ENCODE peak calls at places on chromosome X, in five cellular contexts. U, B, O, R and A are unnamed samples.
A peak's percentile ranks its signal among the peaks of the same experiment; 100 is the strongest.

GRCh38 chrX:133681897-133682296 is 266.6 kb upstream of the GPC4 start:
- DNase-seq in U (no peak), B (no peak), O (no peak), R (no peak), A (no peak)

GRCh38 chrX:38893441-38893840 is 92.2 kb downstream of the MID1IP1 start:
- DNase-seq in U (no peak), B (no peak), O (no peak), R (no peak), A (no peak)

GRCh38 chrX:49242545-49243066 is 7.3 kb downstream of the CCDC22 start:
- DNase-seq in U (no peak), B (no peak), O (no peak), R (no peak), A (no peak)

GRCh38 chrX:31658360-31658759 is 586.5 kb upstream of the FTHL17 start:
- DNase-seq in U (peak; percentile 1), B (peak; percentile 6), O (no peak), R (no peak), A (no peak)

GRCh38 chrX:40746536-40746935 is 11.2 kb upstream of the MED14 start:
- DNase-seq in U (no peak), B (no peak), O (no peak), R (no peak), A (no peak)

GRCh38 chrX:55109304-55109703 is 20.5 kb downstream of the PAGE2 start:
- DNase-seq in U (no peak), B (no peak), O (no peak), R (no peak), A (no peak)

GRCh38 chrX:38142598-38142997 is 78.1 kb downstream of the SRPX start:
- DNase-seq in U (no peak), B (no peak), O (no peak), R (no peak), A (no peak)

GRCh38 chrX:71099736-71100135 is 4.1 kb downstream of the FOXO4 start:
- DNase-seq in U (no peak), B (no peak), O (no peak), R (peak; percentile 47), A (no peak)

GRCh38 chrX:20254712-20255299 is 11.9 kb downstream of the RPS6KA3 start:
- DNase-seq in U (no peak), B (no peak), O (no peak), R (no peak), A (no peak)

GRCh38 chrX:7314425-7314824 is 166.5 kb upstream of the PUDP start:
- DNase-seq in U (no peak), B (no peak), O (no peak), R (no peak), A (no peak)

GRCh38 chrX:9867753-9868152 is 81.5 kb downstream of the SHROOM2 start:
- DNase-seq in U (no peak), B (no peak), O (no peak), R (no peak), A (no peak)

GRCh38 chrX:10098235-10098819 is 58.4 kb upstream of the CLCN4 start:
- DNase-seq in U (no peak), B (no peak), O (peak; percentile 51), R (no peak), A (no peak)

GRCh38 chrX:72050011-72050410 is 81.7 kb downstream of the RTL5 start:
- DNase-seq in U (no peak), B (no peak), O (no peak), R (no peak), A (no peak)

GRCh38 chrX:118884552-118885138 is 61.0 kb downstream of the ZCCHC12 start:
- DNase-seq in U (peak; percentile 9), B (no peak), O (no peak), R (no peak), A (no peak)

GRCh38 chrX:40446927-40447326 is 133.8 kb upstream of the ATP6AP2 start:
- DNase-seq in U (no peak), B (no peak), O (no peak), R (no peak), A (no peak)

GRCh38 chrX:47247206-47247998 is 14.6 kb downstream of the USP11 start:
- DNase-seq in U (no peak), B (peak; percentile 8), O (no peak), R (no peak), A (no peak)

DNA sequence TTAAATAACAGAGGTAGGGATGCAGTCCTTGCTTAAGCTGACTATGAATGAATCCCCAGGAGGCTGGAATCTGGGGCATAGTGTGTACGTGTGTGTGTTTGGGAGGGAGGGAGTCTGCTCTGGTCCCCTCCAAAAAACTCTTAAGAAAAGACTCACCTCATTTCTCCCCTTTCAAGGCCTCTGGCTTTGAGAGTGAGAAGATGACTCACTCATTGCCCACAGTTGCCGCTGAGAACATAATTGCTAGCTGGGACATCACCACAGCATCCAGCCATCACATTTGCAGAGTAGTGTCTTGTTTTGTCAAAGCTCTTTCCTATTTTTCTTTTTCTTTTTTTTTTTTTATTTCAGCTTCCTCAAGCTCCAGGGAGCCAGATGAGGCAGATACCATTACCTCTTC is 61.7 kb upstream of the LAS1L start:
- DNase-seq in U (no peak), B (no peak), O (peak; percentile 43), R (no peak), A (no peak)
- TF ChIP-seq GABPA in U (no peak), B (no peak), O (no peak), R (no peak), A (no peak)

GRCh38 chrX:85611926-85612325 is 232.5 kb upstream of the POF1B start:
- DNase-seq in U (no peak), B (peak; percentile 2), O (no peak), R (no peak), A (no peak)
- TF ChIP-seq CTCF in U (peak; percentile 30), B (peak; percentile 66), O (peak; percentile 18), R (peak; percentile 17), A (no peak)

GRCh38 chrX:135373357-135373756 is 48.4 kb upstream of the SMIM10L2A start:
- DNase-seq in U (no peak), B (no peak), O (no peak), R (no peak), A (no peak)
- TF ChIP-seq GABPA in U (no peak), B (no peak), O (no peak), R (no peak), A (no peak)

GRCh38 chrX:74383611-74384010 is 37.7 kb upstream of the SLC16A2 start:
- DNase-seq in U (peak; percentile 13), B (peak; percentile 41), O (no peak), R (no peak), A (peak; percentile 28)
- TF ChIP-seq CTCF in U (peak; percentile 69), B (peak; percentile 62), O (peak; percentile 35), R (peak; percentile 65), A (peak; percentile 29)

DNA sequence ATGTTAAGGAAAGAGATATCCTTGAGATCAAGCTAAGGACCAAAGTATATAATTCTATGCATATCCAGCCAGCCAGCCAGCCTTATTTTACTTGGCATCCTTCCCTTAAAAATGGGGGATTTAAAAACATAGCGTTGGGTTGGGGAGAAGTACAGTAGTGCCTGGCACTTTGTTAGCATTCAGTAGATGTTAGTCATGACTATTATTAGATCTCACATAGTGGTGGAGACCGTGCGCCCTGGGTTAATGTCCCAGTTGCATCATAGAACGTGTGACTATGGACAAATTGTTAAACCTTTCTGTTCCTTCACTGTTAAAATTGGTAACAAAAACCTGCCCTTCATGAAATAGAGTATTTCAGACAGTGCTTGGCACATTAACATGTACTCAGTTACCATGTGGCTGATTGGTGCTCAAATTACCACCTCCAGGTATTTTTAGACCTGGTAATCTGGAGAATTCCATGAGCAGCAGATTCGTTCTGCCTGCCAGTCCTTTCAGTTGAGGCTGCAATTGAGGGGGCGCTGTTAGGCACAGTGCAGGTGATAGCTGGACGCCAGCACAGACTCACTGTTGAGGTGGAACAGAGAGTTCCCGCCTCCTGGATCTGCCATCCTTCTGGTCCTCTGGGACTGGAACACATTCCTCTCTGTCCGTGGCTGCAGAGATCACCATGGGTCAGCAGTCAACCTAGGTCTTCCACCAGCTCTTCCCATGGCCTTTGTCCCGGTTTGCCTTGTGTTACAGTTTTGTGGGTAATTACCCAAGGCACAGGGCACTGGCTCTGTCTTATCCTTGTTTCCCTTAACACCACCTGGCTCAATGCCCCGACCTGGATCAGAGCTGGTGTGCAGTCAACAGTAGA is 31.7 kb downstream of the RBBP7 start:
- DNase-seq in U (no peak), B (no peak), O (no peak), R (no peak), A (no peak)
- TF ChIP-seq GABPA in U (no peak), B (no peak), O (no peak), R (no peak), A (no peak)

GRCh38 chrX:24253469-24253868 is 60.4 kb downstream of the SUPT20HL2 start:
- DNase-seq in U (no peak), B (no peak), O (no peak), R (no peak), A (no peak)

GRCh38 chrX:24248042-24248441 is 65.8 kb downstream of the SUPT20HL2 start:
- DNase-seq in U (no peak), B (no peak), O (no peak), R (no peak), A (no peak)

GRCh38 chrX:24257011-24257410 is 56.9 kb downstream of the SUPT20HL2 start:
- DNase-seq in U (no peak), B (no peak), O (no peak), R (no peak), A (no peak)

GRCh38 chrX:24253030-24253429 is 60.8 kb downstream of the SUPT20HL2 start:
- DNase-seq in U (peak; percentile 72), B (no peak), O (no peak), R (no peak), A (no peak)
- TF ChIP-seq CTCF in U (no peak), B (no peak), O (no peak), R (no peak), A (no peak)

DNA sequence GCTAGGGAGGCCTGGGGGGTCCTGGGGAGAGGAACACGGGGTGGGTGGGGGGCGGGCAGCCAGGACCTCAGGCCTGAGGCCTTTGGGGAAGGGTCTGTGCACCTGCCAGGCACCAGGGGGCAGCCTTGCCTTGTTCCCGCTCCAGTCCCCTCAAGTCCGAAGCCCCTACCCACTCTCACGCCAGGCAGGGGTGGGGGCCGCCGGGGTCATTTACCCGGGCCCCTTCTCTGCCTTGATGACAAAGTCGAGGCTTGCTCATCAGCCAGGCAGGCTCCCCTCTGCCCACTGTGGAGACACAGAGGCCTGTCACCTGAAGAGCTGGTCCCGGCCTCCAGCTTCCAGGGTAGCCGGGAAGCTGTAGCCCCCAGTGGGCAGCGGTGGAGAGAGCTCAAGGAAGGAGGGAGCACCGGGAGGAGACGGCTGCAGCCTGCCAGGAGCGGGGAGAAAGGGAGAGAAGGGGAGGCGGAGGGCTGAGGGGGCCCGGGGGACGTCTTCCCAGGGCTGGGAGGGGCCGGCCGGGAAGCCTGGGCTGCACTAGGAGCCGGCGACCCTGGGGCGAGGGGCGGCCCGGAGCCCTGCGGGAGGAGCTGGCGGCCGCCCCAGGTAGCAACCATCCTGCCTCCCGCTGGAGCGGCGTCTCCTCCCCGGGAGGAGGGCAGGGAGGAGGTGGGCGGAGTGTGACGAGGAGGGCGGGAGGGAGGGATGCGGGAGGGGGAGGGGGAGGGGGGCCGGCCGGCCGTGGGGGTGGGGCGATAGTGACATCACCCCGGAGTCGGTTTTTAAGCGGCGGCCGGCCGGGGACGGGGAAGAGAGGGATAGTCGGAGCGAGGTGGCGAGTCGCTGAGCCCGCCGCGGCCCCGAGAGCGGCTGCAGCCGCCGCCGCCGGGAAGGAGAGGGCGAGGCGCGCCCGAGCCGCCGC is at the start of gene SLC6A8:
- DNase-seq in U (peak; percentile 31), B (peak; percentile 87), O (no peak), R (no peak), A (no peak)
- TF ChIP-seq GABPA in U (no peak), B (no peak), O (no peak), R (no peak), A (no peak)

DNA sequence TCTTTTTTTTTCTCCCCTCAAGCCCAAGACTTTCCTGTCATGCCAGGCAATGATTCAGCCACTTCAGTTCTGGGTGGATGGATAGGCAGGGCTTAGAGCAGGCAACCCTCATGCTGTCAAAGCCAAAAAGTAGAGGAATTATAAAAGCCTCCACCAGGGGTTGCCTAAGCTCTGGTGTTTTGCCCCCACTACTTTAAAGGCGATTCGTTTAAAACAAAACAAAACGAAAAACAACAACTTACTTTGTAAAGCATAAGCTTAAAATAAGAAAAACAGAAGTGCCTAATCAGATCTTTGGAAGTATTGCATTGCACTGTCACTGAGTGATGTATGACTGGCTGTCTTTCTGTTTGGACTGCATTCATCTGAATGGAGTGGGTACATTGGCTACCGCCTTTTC is 5.3 kb upstream of the IDS start:
- DNase-seq in U (no peak), B (no peak), O (no peak), R (no peak), A (no peak)
- TF ChIP-seq CTCF in U (no peak), B (peak; percentile 38), O (peak; percentile 33), R (no peak), A (no peak)